ENCODE peak calls at places on chromosomes 12 and 14, in nine cellular contexts. B is gastrocnemius medialis; T is heart left ventricle; J is neural progenitor cell; L is neuronal stem cell; M is CD8-positive, alpha-beta memory T cell; D is astrocyte; V is BE2C; Z is psoas muscle. C is an unnamed sample. For H3K27me3, the result is how much of the 10 kb centered on the place peaks cover.

GRCh38 chr14:102723650-102724049 is 53.6 kb upstream of the TRAF3 start:
- DNase-seq in B (no peak), T (no peak), J (no peak), L (no peak), M (no peak), D (no peak), V (no peak), Z (no peak), C (no peak)

GRCh38 chr14:62077676-62078261 is 315.5 kb downstream of the SNAPC1 start:
- DNase-seq in B (no peak), T (no peak), J (no peak), L (no peak), M (peak), D (no peak), V (no peak), Z (no peak), C (no peak)

GRCh38 chr14:78153069-78153351 is 17.2 kb upstream of the NRXN3 start:
- DNase-seq in B (no peak), T (no peak), J (no peak), L (no peak), M (no peak), D (peak), V (no peak), Z (no peak), C (no peak)

GRCh38 chr14:104094709-104095425 is 9.4 kb downstream of the ASPG start:
- DNase-seq in B (no peak), T (no peak), J (peak), L (peak), M (peak), D (no peak), V (peak), Z (peak), C (peak)

GRCh38 chr14:23568600-23569310 is 1.2 kb upstream of the AP1G2 start:
- DNase-seq in B (peak), T (peak), J (peak), L (no peak), M (no peak), D (no peak), V (peak), Z (no peak), C (peak)

GRCh38 chr14:85531594-85532391 is 1.8 kb downstream of the FLRT2 start:
- DNase-seq in B (peak), T (peak), J (peak), L (peak), M (no peak), D (peak), V (peak), Z (peak), C (peak)

GRCh38 chr12:5072326-5072725 is 28.6 kb downstream of the KCNA5 start:
- DNase-seq in B (no peak), T (no peak), J (no peak), L (no peak), M (no peak), D (no peak), V (no peak), Z (no peak), C (no peak)

GRCh38 chr12:2406903-2407302 is 354.1 kb downstream of the CACNA1C start:
- DNase-seq in B (no peak), T (no peak), J (no peak), L (no peak), M (no peak), D (no peak), V (no peak), Z (no peak), C (no peak)

GRCh38 chr12:87930033-87930432 is 99.2 kb downstream of the C12orf50 start:
- DNase-seq in B (no peak), T (no peak), J (no peak), L (no peak), M (no peak), D (peak), V (no peak), Z (no peak), C (no peak)

GRCh38 chr12:57243521-57244305 is 7.3 kb downstream of the STAC3 start:
- DNase-seq in B (peak), T (peak), J (peak), L (no peak), M (peak), D (no peak), V (peak), Z (peak), C (peak)

GRCh38 chr12:123085730-123086487 is 65.0 kb downstream of the PITPNM2 start:
- DNase-seq in B (peak), T (peak), J (no peak), L (no peak), M (no peak), D (peak), V (peak), Z (peak), C (no peak)

GRCh38 chr14:65100905-65101541 is 1.3 kb downstream of the MAX start:
- DNase-seq in B (no peak), T (no peak), J (no peak), L (no peak), M (peak), D (peak), V (no peak), Z (no peak), C (no peak)

GRCh38 chr12:46373303-46374182 is 970 bp upstream of the SLC38A2 start:
- DNase-seq in B (peak), T (peak), J (peak), L (peak), M (peak), D (no peak), V (peak), Z (peak), C (peak)

GRCh38 chr12:71157601-71158233 is at the start of gene TSPAN8:
- DNase-seq in B (peak), T (no peak), J (no peak), L (no peak), M (no peak), D (no peak), V (no peak), Z (no peak), C (no peak)

GRCh38 chr12:1222858-1223644 is 232.0 kb downstream of the ERC1 start:
- DNase-seq in B (no peak), T (no peak), J (no peak), L (no peak), M (no peak), D (no peak), V (no peak), Z (no peak), C (no peak)

GRCh38 chr12:18864900-18865561 is 127.1 kb downstream of the CAPZA3 start:
- DNase-seq in B (peak), T (no peak), J (no peak), L (no peak), M (no peak), D (peak), V (peak), Z (no peak), C (no peak)

GRCh38 chr12:262817-263216 is at the start of gene SLC6A13:
- DNase-seq in B (no peak), T (no peak), J (peak), L (peak), M (no peak), D (peak), V (no peak), Z (no peak), C (peak)

GRCh38 chr12:70756791-70757190 is 119.6 kb upstream of the PTPRB start:
- DNase-seq in B (no peak), T (no peak), J (no peak), L (no peak), M (no peak), D (no peak), V (peak), Z (no peak), C (no peak)

GRCh38 chr14:53180272-53181221 is 27.4 kb upstream of the DDHD1 start:
- DNase-seq in B (no peak), T (no peak), J (peak), L (peak), M (no peak), D (no peak), V (peak), Z (no peak), C (peak)

GRCh38 chr14:100776681-100777365 is 49.1 kb upstream of the MEG3 start:
- DNase-seq in B (no peak), T (no peak), J (no peak), L (no peak), M (no peak), D (no peak), V (no peak), Z (no peak), C (peak)

GRCh38 chr14:91158091-91158790 is 44.4 kb downstream of the DGLUCY start:
- DNase-seq in B (peak), T (no peak), J (no peak), L (no peak), M (no peak), D (no peak), V (no peak), Z (peak), C (no peak)

GRCh38 chr14:38973083-38973700 is 129.8 kb downstream of the SEC23A start:
- DNase-seq in B (no peak), T (no peak), J (peak), L (no peak), M (no peak), D (no peak), V (no peak), Z (no peak), C (no peak)

GRCh38 chr12:65195387-65196055 is 26.1 kb downstream of the LEMD3 start:
- DNase-seq in B (no peak), T (no peak), J (no peak), L (no peak), M (no peak), D (no peak), V (no peak), Z (no peak), C (no peak)

GRCh38 chr12:25197608-25198007 is 2.6 kb downstream of the ETFRF1 start:
- DNase-seq in B (no peak), T (no peak), J (no peak), L (no peak), M (no peak), D (no peak), V (no peak), Z (no peak), C (no peak)

GRCh38 chr12:19428261-19428660 is 11.0 kb upstream of the AEBP2 start:
- DNase-seq in B (no peak), T (no peak), J (no peak), L (no peak), M (no peak), D (peak), V (no peak), Z (no peak), C (no peak)

GRCh38 chr12:93541578-93542217 is 30.8 kb upstream of the SOCS2 start:
- DNase-seq in B (no peak), T (no peak), J (no peak), L (no peak), M (no peak), D (no peak), V (no peak), Z (no peak), C (no peak)

GRCh38 chr14:39680777-39681176 is 248.5 kb upstream of the FBXO33 start:
- DNase-seq in B (no peak), T (no peak), J (no peak), L (no peak), M (no peak), D (no peak), V (no peak), Z (no peak), C (no peak)

GRCh38 chr12:111424189-111424792 is 18.6 kb downstream of the SH2B3 start:
- DNase-seq in B (no peak), T (no peak), J (no peak), L (no peak), M (no peak), D (no peak), V (no peak), Z (no peak), C (no peak)

GRCh38 chr14:105196228-105196960 is 15.3 kb upstream of the NUDT14 start:
- DNase-seq in B (no peak), T (peak), J (peak), L (peak), M (no peak), D (no peak), V (no peak), Z (peak), C (peak)

GRCh38 chr14:89241934-89242670 is 174.9 kb downstream of the FOXN3 start:
- DNase-seq in B (no peak), T (no peak), J (no peak), L (no peak), M (no peak), D (no peak), V (no peak), Z (no peak), C (no peak)

GRCh38 chr14:76936483-76936882 is 92.0 kb downstream of the IRF2BPL start:
- DNase-seq in B (no peak), T (no peak), J (no peak), L (no peak), M (no peak), D (peak), V (no peak), Z (peak), C (no peak)

GRCh38 chr14:50756300-50756699 is 74.7 kb downstream of the NIN start:
- DNase-seq in B (no peak), T (no peak), J (no peak), L (no peak), M (no peak), D (no peak), V (no peak), Z (no peak), C (no peak)

GRCh38 chr12:98227162-98227561 is 288.2 kb upstream of the TMPO start:
- DNase-seq in B (no peak), T (no peak), J (peak), L (no peak), M (no peak), D (no peak), V (no peak), Z (no peak), C (peak)

GRCh38 chr12:26153421-26154154 is 28.8 kb upstream of the BHLHE41 start:
- DNase-seq in B (peak), T (peak), J (no peak), L (no peak), M (no peak), D (peak), V (no peak), Z (no peak), C (no peak)

GRCh38 chr12:127245437-127245836 is 1021.5 kb upstream of the TMEM132C start:
- DNase-seq in B (no peak), T (no peak), J (no peak), L (no peak), M (no peak), D (peak), V (no peak), Z (no peak), C (no peak)

GRCh38 chr12:58293308-58293983 is 352.1 kb downstream of the ATP23 start:
- DNase-seq in B (no peak), T (no peak), J (no peak), L (no peak), M (no peak), D (no peak), V (no peak), Z (no peak), C (no peak)

GRCh38 chr12:4054643-4055042 is 181.4 kb upstream of the PARP11 start:
- DNase-seq in B (no peak), T (no peak), J (no peak), L (no peak), M (no peak), D (no peak), V (no peak), Z (no peak), C (no peak)
- H3K27me3 ChIP-seq in B (under half), T (under half), J (under half), L (under half), M (under half), D (under half), V (under half), Z (under half), C (under half)

GRCh38 chr12:54021006-54021405 is 7.2 kb upstream of the HOXC6 start:
- DNase-seq in B (no peak), T (no peak), J (no peak), L (no peak), M (no peak), D (no peak), V (no peak), Z (no peak), C (no peak)

GRCh38 chr12:54019924-54020586 is 8.2 kb upstream of the HOXC6 start:
- DNase-seq in B (peak), T (no peak), J (no peak), L (no peak), M (no peak), D (no peak), V (peak), Z (no peak), C (no peak)

GRCh38 chr12:54021432-54022013 is 6.7 kb upstream of the HOXC6 start:
- DNase-seq in B (peak), T (no peak), J (peak), L (no peak), M (no peak), D (no peak), V (peak), Z (peak), C (peak)

GRCh38 chr12:54019111-54019811 is 9.0 kb upstream of the HOXC6 start:
- DNase-seq in B (no peak), T (no peak), J (peak), L (no peak), M (no peak), D (no peak), V (no peak), Z (no peak), C (peak)

DNA sequence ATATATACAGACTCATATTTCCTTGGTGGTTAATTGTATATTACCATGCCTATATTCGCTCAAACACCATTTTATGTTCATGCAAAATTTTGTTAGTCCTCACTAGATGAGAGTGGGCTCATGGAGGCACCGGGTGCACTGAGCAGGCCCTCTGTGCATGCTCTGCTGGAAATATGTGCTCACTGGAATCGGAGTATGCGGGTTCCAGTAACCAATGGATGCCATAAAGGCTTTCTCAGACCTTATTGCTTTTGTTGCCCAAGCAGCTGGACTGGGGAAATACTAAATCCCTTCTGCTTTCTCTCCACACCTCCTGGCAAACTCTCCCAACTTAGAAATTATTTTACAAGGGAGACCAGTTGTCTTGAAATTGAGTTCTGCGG is 7.7 kb upstream of the HOXC6 start:
- DNase-seq in B (no peak), T (no peak), J (no peak), L (no peak), M (no peak), D (no peak), V (no peak), Z (no peak), C (no peak)
- H3K27me3 ChIP-seq in B (under half), T (half or more), J (half or more), L (half or more), M (half or more), D (half or more), V (under half), Z (under half), C (half or more)

GRCh38 chr12:125393569-125393968 is 328.3 kb downstream of the AACS start:
- DNase-seq in B (no peak), T (no peak), J (no peak), L (no peak), M (no peak), D (no peak), V (no peak), Z (no peak), C (no peak)

GRCh38 chr12:125399489-125399888 is 334.3 kb downstream of the AACS start:
- DNase-seq in B (no peak), T (no peak), J (no peak), L (no peak), M (no peak), D (no peak), V (no peak), Z (no peak), C (no peak)

GRCh38 chr12:125395583-125396215 is 330.5 kb downstream of the AACS start:
- DNase-seq in B (no peak), T (no peak), J (no peak), L (no peak), M (no peak), D (no peak), V (no peak), Z (no peak), C (no peak)
- H3K27me3 ChIP-seq in B (under half), T (under half), J (under half), L (under half), M (under half), D (under half), V (under half), Z (under half), C (under half)

DNA sequence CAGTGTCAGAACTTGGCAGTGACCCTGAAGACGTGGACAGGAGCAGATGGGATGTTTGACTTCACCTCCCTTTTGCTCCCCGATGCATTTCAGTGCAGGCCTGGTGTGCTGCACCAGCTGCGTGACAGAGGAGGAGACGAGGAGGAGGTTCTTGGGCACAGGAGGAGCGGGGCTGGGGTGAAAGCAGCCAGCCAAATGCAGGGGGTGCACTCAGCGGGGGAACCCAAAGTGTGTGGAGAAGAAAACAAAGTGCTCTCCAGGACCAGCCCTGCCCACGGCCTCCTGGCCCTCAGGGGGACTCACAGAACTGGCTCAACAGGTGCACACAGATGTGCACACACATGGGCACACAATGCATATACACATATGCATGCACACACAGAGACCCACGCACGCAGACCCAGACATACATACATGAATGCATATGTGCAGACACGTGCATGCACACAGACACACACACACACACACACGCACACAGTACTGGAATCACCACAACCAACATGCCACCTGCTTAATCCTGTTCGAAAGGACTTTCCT is 91.7 kb upstream of the SFSWAP start:
- DNase-seq in B (no peak), T (no peak), J (no peak), L (no peak), M (no peak), D (no peak), V (no peak), Z (no peak), C (no peak)
- H3K27me3 ChIP-seq in B (under half), T (under half), J (under half), L (under half), M (under half), D (under half), V (under half), Z (under half), C (under half)

DNA sequence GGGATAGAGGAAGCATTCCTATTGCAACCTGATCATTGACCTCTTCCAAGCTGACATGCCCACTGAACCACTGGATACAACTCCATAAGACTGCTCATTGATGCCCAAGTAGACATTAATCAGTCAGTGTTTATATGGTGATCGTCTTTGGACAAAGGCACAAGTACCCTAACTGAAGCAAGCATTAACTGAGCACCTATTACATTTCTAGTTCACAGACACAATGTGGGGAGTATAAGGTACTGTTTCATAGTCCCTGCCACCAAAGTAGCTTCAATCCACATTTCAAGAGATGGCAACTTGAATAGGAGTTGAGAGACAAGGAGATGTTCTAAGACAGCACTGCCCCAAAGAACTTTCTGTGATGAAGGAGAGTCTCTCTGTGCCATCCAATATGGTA is 10.9 kb upstream of the COL2A1 start:
- DNase-seq in B (no peak), T (no peak), J (no peak), L (no peak), M (no peak), D (no peak), V (no peak), Z (no peak), C (no peak)
- H3K27me3 ChIP-seq in B (under half), T (under half), J (half or more), L (under half), M (under half), D (half or more), V (under half), Z (under half), C (half or more)

C was measured in H7.